ENCODE peak calls at places on chromosome 16, in six cellular contexts. One of them, this sample, is unnamed.

GRCh38 chr16:54194008-54194731 is 92.4 kb downstream of the IRX3 start:
- DNase-seq in uterus: peak; percentile 47
- DNase-seq in sigmoid colon: peak; percentile 83
- DNase-seq in mammary epithelial cell: no peak
- DNase-seq in neural progenitor cell: peak; percentile 55
- DNase-seq in lower lobe of right lung: peak; percentile 81
- DNase-seq in this sample: no peak

GRCh38 chr16:21608647-21609328 is 9.4 kb downstream of the METTL9 start:
- DNase-seq in uterus: no peak
- DNase-seq in sigmoid colon: no peak
- DNase-seq in mammary epithelial cell: no peak
- DNase-seq in neural progenitor cell: peak; percentile 36
- DNase-seq in lower lobe of right lung: no peak
- DNase-seq in this sample: no peak

GRCh38 chr16:28267356-28267755 is 25.0 kb upstream of the SBK1 start:
- DNase-seq in uterus: no peak
- DNase-seq in sigmoid colon: no peak
- DNase-seq in mammary epithelial cell: no peak
- DNase-seq in neural progenitor cell: no peak
- DNase-seq in lower lobe of right lung: no peak
- DNase-seq in this sample: no peak

GRCh38 chr16:53744449-53744848 is 40.5 kb downstream of the FTO start:
- DNase-seq in uterus: no peak
- DNase-seq in sigmoid colon: no peak
- DNase-seq in mammary epithelial cell: no peak
- DNase-seq in neural progenitor cell: no peak
- DNase-seq in lower lobe of right lung: no peak
- DNase-seq in this sample: no peak

GRCh38 chr16:74107795-74108610 is 188.6 kb upstream of the PSMD7 start:
- DNase-seq in uterus: no peak
- DNase-seq in sigmoid colon: no peak
- DNase-seq in mammary epithelial cell: peak; percentile 2
- DNase-seq in neural progenitor cell: peak; percentile 71
- DNase-seq in lower lobe of right lung: peak; percentile 54
- DNase-seq in this sample: peak; percentile 64

GRCh38 chr16:75263963-75264445 is 12.6 kb upstream of the BCAR1 start:
- DNase-seq in uterus: peak; percentile 42
- DNase-seq in sigmoid colon: peak; percentile 75
- DNase-seq in mammary epithelial cell: no peak
- DNase-seq in neural progenitor cell: no peak
- DNase-seq in lower lobe of right lung: peak; percentile 45
- DNase-seq in this sample: no peak

GRCh38 chr16:7038475-7038874 is 294.2 kb upstream of the RBFOX1 start:
- DNase-seq in uterus: no peak
- DNase-seq in sigmoid colon: no peak
- DNase-seq in mammary epithelial cell: no peak
- DNase-seq in neural progenitor cell: no peak
- DNase-seq in lower lobe of right lung: no peak
- DNase-seq in this sample: peak; percentile 61

GRCh38 chr16:30002614-30003346 is 6.7 kb downstream of the INO80E start:
- DNase-seq in uterus: no peak
- DNase-seq in sigmoid colon: no peak
- DNase-seq in mammary epithelial cell: no peak
- DNase-seq in neural progenitor cell: no peak
- DNase-seq in lower lobe of right lung: no peak
- DNase-seq in this sample: no peak

GRCh38 chr16:50881953-50882352 is 140.1 kb downstream of the CYLD start:
- DNase-seq in uterus: no peak
- DNase-seq in sigmoid colon: no peak
- DNase-seq in mammary epithelial cell: no peak
- DNase-seq in neural progenitor cell: peak; percentile 24
- DNase-seq in lower lobe of right lung: no peak
- DNase-seq in this sample: no peak

GRCh38 chr16:19994771-19995170 is 78.9 kb downstream of the GPR139 start:
- DNase-seq in uterus: no peak
- DNase-seq in sigmoid colon: no peak
- DNase-seq in mammary epithelial cell: no peak
- DNase-seq in neural progenitor cell: no peak
- DNase-seq in lower lobe of right lung: no peak
- DNase-seq in this sample: no peak

GRCh38 chr16:67676516-67676915 is 9.9 kb downstream of the C16orf86 start:
- DNase-seq in uterus: no peak
- DNase-seq in sigmoid colon: no peak
- DNase-seq in mammary epithelial cell: no peak
- DNase-seq in neural progenitor cell: no peak
- DNase-seq in lower lobe of right lung: no peak
- DNase-seq in this sample: peak; percentile 80

GRCh38 chr16:57126412-57126811 is 34.0 kb downstream of the CPNE2 start:
- DNase-seq in uterus: no peak
- DNase-seq in sigmoid colon: no peak
- DNase-seq in mammary epithelial cell: no peak
- DNase-seq in neural progenitor cell: no peak
- DNase-seq in lower lobe of right lung: no peak
- DNase-seq in this sample: no peak

GRCh38 chr16:49754495-49755290 is 101.2 kb downstream of the ZNF423 start:
- DNase-seq in uterus: no peak
- DNase-seq in sigmoid colon: no peak
- DNase-seq in mammary epithelial cell: no peak
- DNase-seq in neural progenitor cell: peak; percentile 85
- DNase-seq in lower lobe of right lung: no peak
- DNase-seq in this sample: peak; percentile 16

GRCh38 chr16:74071996-74072559 is 224.5 kb upstream of the PSMD7 start:
- DNase-seq in uterus: no peak
- DNase-seq in sigmoid colon: no peak
- DNase-seq in mammary epithelial cell: no peak
- DNase-seq in neural progenitor cell: no peak
- DNase-seq in lower lobe of right lung: no peak
- DNase-seq in this sample: no peak

GRCh38 chr16:74304164-74304834 is 7.7 kb downstream of the PSMD7 start:
- DNase-seq in uterus: no peak
- DNase-seq in sigmoid colon: no peak
- DNase-seq in mammary epithelial cell: no peak
- DNase-seq in neural progenitor cell: no peak
- DNase-seq in lower lobe of right lung: no peak
- DNase-seq in this sample: no peak

GRCh38 chr16:77732241-77732946 is 10.1 kb downstream of the NUDT7 start:
- DNase-seq in uterus: no peak
- DNase-seq in sigmoid colon: no peak
- DNase-seq in mammary epithelial cell: peak; percentile 55
- DNase-seq in neural progenitor cell: no peak
- DNase-seq in lower lobe of right lung: no peak
- DNase-seq in this sample: peak; percentile 26

GRCh38 chr16:763386-763785 is 2.9 kb downstream of the MSLN start:
- DNase-seq in uterus: no peak
- DNase-seq in sigmoid colon: no peak
- DNase-seq in mammary epithelial cell: no peak
- DNase-seq in neural progenitor cell: no peak
- DNase-seq in lower lobe of right lung: no peak
- DNase-seq in this sample: no peak

GRCh38 chr16:65002265-65002664 is 119.6 kb downstream of the CDH11 start:
- DNase-seq in uterus: no peak
- DNase-seq in sigmoid colon: no peak
- DNase-seq in mammary epithelial cell: no peak
- DNase-seq in neural progenitor cell: no peak
- DNase-seq in lower lobe of right lung: no peak
- DNase-seq in this sample: no peak

GRCh38 chr16:12573730-12574383 is 229.8 kb downstream of the CPPED1 start:
- DNase-seq in uterus: no peak
- DNase-seq in sigmoid colon: peak; percentile 59
- DNase-seq in mammary epithelial cell: peak; percentile 38
- DNase-seq in neural progenitor cell: peak; percentile 70
- DNase-seq in lower lobe of right lung: peak; percentile 62
- DNase-seq in this sample: peak; percentile 48

GRCh38 chr16:31472559-31473203 is 729 bp downstream of the TGFB1I1 start:
- DNase-seq in uterus: peak; percentile 97
- DNase-seq in sigmoid colon: peak; percentile 99
- DNase-seq in mammary epithelial cell: peak; percentile 90
- DNase-seq in neural progenitor cell: peak; percentile 48
- DNase-seq in lower lobe of right lung: peak; percentile 91
- DNase-seq in this sample: peak; percentile 33

GRCh38 chr16:19666451-19666850 is 51.6 kb downstream of the KNOP1 start:
- DNase-seq in uterus: no peak
- DNase-seq in sigmoid colon: no peak
- DNase-seq in mammary epithelial cell: no peak
- DNase-seq in neural progenitor cell: no peak
- DNase-seq in lower lobe of right lung: no peak
- DNase-seq in this sample: no peak

GRCh38 chr16:56048425-56049100 is 142.7 kb upstream of the GNAO1 start:
- DNase-seq in uterus: no peak
- DNase-seq in sigmoid colon: no peak
- DNase-seq in mammary epithelial cell: no peak
- DNase-seq in neural progenitor cell: no peak
- DNase-seq in lower lobe of right lung: no peak
- DNase-seq in this sample: no peak

GRCh38 chr16:66569827-66570405 is 3.7 kb downstream of the CMTM1 start:
- DNase-seq in uterus: no peak
- DNase-seq in sigmoid colon: no peak
- DNase-seq in mammary epithelial cell: peak; percentile 56
- DNase-seq in neural progenitor cell: no peak
- DNase-seq in lower lobe of right lung: no peak
- DNase-seq in this sample: peak; percentile 69

GRCh38 chr16:51154271-51155171 is 3.5 kb upstream of the SALL1 start:
- DNase-seq in uterus: peak; percentile 77
- DNase-seq in sigmoid colon: no peak
- DNase-seq in mammary epithelial cell: no peak
- DNase-seq in neural progenitor cell: peak; percentile 84
- DNase-seq in lower lobe of right lung: no peak
- DNase-seq in this sample: no peak

GRCh38 chr16:8741636-8742427 is 55.6 kb downstream of the TMEM186 start:
- DNase-seq in uterus: no peak
- DNase-seq in sigmoid colon: peak; percentile 20
- DNase-seq in mammary epithelial cell: no peak
- DNase-seq in neural progenitor cell: no peak
- DNase-seq in lower lobe of right lung: no peak
- DNase-seq in this sample: no peak

GRCh38 chr16:55821210-55821609 is 11.7 kb downstream of the CES1 start:
- DNase-seq in uterus: no peak
- DNase-seq in sigmoid colon: no peak
- DNase-seq in mammary epithelial cell: no peak
- DNase-seq in neural progenitor cell: no peak
- DNase-seq in lower lobe of right lung: no peak
- DNase-seq in this sample: no peak

GRCh38 chr16:83661656-83662055 is 146.1 kb upstream of the HSBP1 start:
- DNase-seq in uterus: no peak
- DNase-seq in sigmoid colon: no peak
- DNase-seq in mammary epithelial cell: peak; percentile 85
- DNase-seq in neural progenitor cell: no peak
- DNase-seq in lower lobe of right lung: no peak
- DNase-seq in this sample: no peak

GRCh38 chr16:47887496-47887895 is 268.3 kb downstream of the ABCC12 start:
- DNase-seq in uterus: no peak
- DNase-seq in sigmoid colon: no peak
- DNase-seq in mammary epithelial cell: peak; percentile 82
- DNase-seq in neural progenitor cell: peak; percentile 47
- DNase-seq in lower lobe of right lung: no peak
- DNase-seq in this sample: peak; percentile 83

GRCh38 chr16:30511509-30511908 is 14.9 kb downstream of the ZNF768 start:
- DNase-seq in uterus: no peak
- DNase-seq in sigmoid colon: no peak
- DNase-seq in mammary epithelial cell: no peak
- DNase-seq in neural progenitor cell: no peak
- DNase-seq in lower lobe of right lung: no peak
- DNase-seq in this sample: no peak

GRCh38 chr16:12340151-12340733 is 363.7 kb downstream of the SNX29 start:
- DNase-seq in uterus: no peak
- DNase-seq in sigmoid colon: no peak
- DNase-seq in mammary epithelial cell: peak; percentile 59
- DNase-seq in neural progenitor cell: peak; percentile 64
- DNase-seq in lower lobe of right lung: no peak
- DNase-seq in this sample: peak; percentile 55

GRCh38 chr16:8096211-8096610 is 494.1 kb downstream of the TMEM114 start:
- DNase-seq in uterus: no peak
- DNase-seq in sigmoid colon: no peak
- DNase-seq in mammary epithelial cell: no peak
- DNase-seq in neural progenitor cell: no peak
- DNase-seq in lower lobe of right lung: no peak
- DNase-seq in this sample: no peak

GRCh38 chr16:62755938-62756337 is 719.7 kb upstream of the CDH8 start:
- DNase-seq in uterus: no peak
- DNase-seq in sigmoid colon: no peak
- DNase-seq in mammary epithelial cell: no peak
- DNase-seq in neural progenitor cell: no peak
- DNase-seq in lower lobe of right lung: no peak
- DNase-seq in this sample: no peak

GRCh38 chr16:84641643-84642358 is 6.5 kb upstream of the KLHL36 start:
- DNase-seq in uterus: no peak
- DNase-seq in sigmoid colon: no peak
- DNase-seq in mammary epithelial cell: no peak
- DNase-seq in neural progenitor cell: no peak
- DNase-seq in lower lobe of right lung: no peak
- DNase-seq in this sample: no peak

GRCh38 chr16:85753976-85754375 is 3.1 kb upstream of the C16orf74 start:
- DNase-seq in uterus: no peak
- DNase-seq in sigmoid colon: no peak
- DNase-seq in mammary epithelial cell: no peak
- DNase-seq in neural progenitor cell: no peak
- DNase-seq in lower lobe of right lung: no peak
- DNase-seq in this sample: no peak
- H3K4me1 ChIP-seq in uterus: peaks cover 12% of the 10 kb centered on the region
- H3K4me1 ChIP-seq in sigmoid colon: peaks cover 32% of the 10 kb centered on the region
- H3K4me1 ChIP-seq in mammary epithelial cell: peaks cover 55% of the 10 kb centered on the region
- H3K4me1 ChIP-seq in neural progenitor cell: peaks cover 22% of the 10 kb centered on the region
- H3K4me1 ChIP-seq in lower lobe of right lung: peaks cover 25% of the 10 kb centered on the region
- H3K4me1 ChIP-seq in this sample: peaks cover 8% of the 10 kb centered on the region

GRCh38 chr16:14106457-14106856 is 35.3 kb downstream of the MRTFB start:
- DNase-seq in uterus: no peak
- DNase-seq in sigmoid colon: no peak
- DNase-seq in mammary epithelial cell: no peak
- DNase-seq in neural progenitor cell: no peak
- DNase-seq in lower lobe of right lung: no peak
- DNase-seq in this sample: no peak
- H3K4me1 ChIP-seq in uterus: no peaks in the 10 kb centered on the region
- H3K4me1 ChIP-seq in sigmoid colon: peaks cover 54% of the 10 kb centered on the region
- H3K4me1 ChIP-seq in mammary epithelial cell: no peaks in the 10 kb centered on the region
- H3K4me1 ChIP-seq in neural progenitor cell: peaks cover 16% of the 10 kb centered on the region
- H3K4me1 ChIP-seq in lower lobe of right lung: peaks cover 62% of the 10 kb centered on the region
- H3K4me1 ChIP-seq in this sample: peaks cover 5% of the 10 kb centered on the region

DNA sequence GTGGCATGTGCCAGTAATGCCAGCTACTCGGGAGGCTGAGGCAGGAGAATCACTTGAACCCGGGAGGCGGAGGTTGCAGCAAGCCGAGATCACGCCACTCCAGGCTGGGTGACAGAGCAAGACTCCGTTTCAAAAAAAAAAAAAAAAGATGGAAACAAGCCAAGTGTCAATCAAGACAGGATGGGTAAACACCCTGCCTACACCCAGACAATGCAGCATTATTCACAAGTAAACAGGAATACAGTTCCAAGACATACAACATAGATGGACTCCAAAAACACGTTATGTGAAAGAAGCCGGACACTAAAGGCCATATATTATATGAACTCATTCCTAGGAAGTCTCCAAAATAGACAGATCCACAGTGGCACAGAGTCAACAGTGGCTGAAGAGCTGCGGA is 33.9 kb downstream of the ANKRD11 start:
- DNase-seq in uterus: no peak
- DNase-seq in sigmoid colon: no peak
- DNase-seq in mammary epithelial cell: no peak
- DNase-seq in neural progenitor cell: no peak
- DNase-seq in lower lobe of right lung: no peak
- DNase-seq in this sample: no peak
- H3K4me1 ChIP-seq in uterus: peaks cover 9% of the 10 kb centered on the region
- H3K4me1 ChIP-seq in sigmoid colon: peaks cover 35% of the 10 kb centered on the region
- H3K4me1 ChIP-seq in mammary epithelial cell: peaks cover 34% of the 10 kb centered on the region
- H3K4me1 ChIP-seq in neural progenitor cell: no peaks in the 10 kb centered on the region
- H3K4me1 ChIP-seq in lower lobe of right lung: peaks cover 34% of the 10 kb centered on the region
- H3K4me1 ChIP-seq in this sample: peaks cover 10% of the 10 kb centered on the region

GRCh38 chr16:3825103-3825502 is 55.4 kb downstream of the CREBBP start:
- DNase-seq in uterus: no peak
- DNase-seq in sigmoid colon: no peak
- DNase-seq in mammary epithelial cell: peak; percentile 35
- DNase-seq in neural progenitor cell: no peak
- DNase-seq in lower lobe of right lung: no peak
- DNase-seq in this sample: peak; percentile 50
- H3K4me1 ChIP-seq in uterus: peaks cover 19% of the 10 kb centered on the region
- H3K4me1 ChIP-seq in sigmoid colon: peaks cover 96% of the 10 kb centered on the region
- H3K4me1 ChIP-seq in mammary epithelial cell: peaks cover 24% of the 10 kb centered on the region
- H3K4me1 ChIP-seq in neural progenitor cell: peaks cover 23% of the 10 kb centered on the region
- H3K4me1 ChIP-seq in lower lobe of right lung: peaks cover 58% of the 10 kb centered on the region
- H3K4me1 ChIP-seq in this sample: peaks cover 2% of the 10 kb centered on the region